ENCODE peak calls at places on chromosomes 5 and 9, in five cellular contexts. One of them, this sample, is unnamed.

GRCh38 chr5:16913187-16913839 is 22.8 kb downstream of the MYO10 start:
- DNase-seq in GM23248: no peak
- DNase-seq in upper lobe of right lung: no peak
- DNase-seq in brain microvascular endothelial cell: no peak
- DNase-seq in HT1080: no peak
- DNase-seq in this sample: no peak

GRCh38 chr9:126661521-126662251 is 48.0 kb downstream of the LMX1B start:
- DNase-seq in upper lobe of right lung: no peak
- DNase-seq in HT1080: peak; percentile 43
- DNase-seq in brain microvascular endothelial cell: no peak
- DNase-seq in GM23248: peak; percentile 16
- DNase-seq in this sample: peak; percentile 10

GRCh38 chr5:146561711-146562110 is 45.7 kb upstream of the GPR151 start:
- DNase-seq in GM23248: no peak
- DNase-seq in HT1080: no peak
- DNase-seq in brain microvascular endothelial cell: no peak
- DNase-seq in upper lobe of right lung: no peak
- DNase-seq in this sample: no peak

GRCh38 chr5:9515451-9515850 is 30.4 kb downstream of the SEMA5A start:
- DNase-seq in upper lobe of right lung: no peak
- DNase-seq in HT1080: no peak
- DNase-seq in GM23248: no peak
- DNase-seq in brain microvascular endothelial cell: no peak
- DNase-seq in this sample: peak; percentile 32

GRCh38 chr5:17838506-17838905 is 204.2 kb downstream of the TAF11L14 start:
- DNase-seq in brain microvascular endothelial cell: peak; percentile 53
- DNase-seq in GM23248: no peak
- DNase-seq in upper lobe of right lung: no peak
- DNase-seq in HT1080: peak; percentile 40
- DNase-seq in this sample: no peak

GRCh38 chr5:122972877-122973276 is 63.6 kb downstream of the PPIC start:
- DNase-seq in brain microvascular endothelial cell: peak; percentile 19
- DNase-seq in GM23248: peak; percentile 73
- DNase-seq in upper lobe of right lung: no peak
- DNase-seq in HT1080: peak; percentile 73
- DNase-seq in this sample: peak; percentile 42

GRCh38 chr5:150352531-150353394 is 4.7 kb upstream of the TCOF1 start:
- DNase-seq in HT1080: no peak
- DNase-seq in GM23248: peak; percentile 10
- DNase-seq in brain microvascular endothelial cell: no peak
- DNase-seq in upper lobe of right lung: no peak
- DNase-seq in this sample: no peak

GRCh38 chr9:134717793-134718645 is 76.4 kb downstream of the COL5A1 start:
- DNase-seq in brain microvascular endothelial cell: no peak
- DNase-seq in upper lobe of right lung: no peak
- DNase-seq in HT1080: no peak
- DNase-seq in GM23248: no peak
- DNase-seq in this sample: peak; percentile 70

GRCh38 chr5:61327761-61328753 is 4.0 kb upstream of the ZSWIM6 start:
- DNase-seq in HT1080: peak; percentile 94
- DNase-seq in GM23248: peak; percentile 90
- DNase-seq in brain microvascular endothelial cell: peak; percentile 88
- DNase-seq in upper lobe of right lung: no peak
- DNase-seq in this sample: peak; percentile 90

GRCh38 chr5:137372386-137373160 is 126.6 kb downstream of the SPOCK1 start:
- DNase-seq in brain microvascular endothelial cell: no peak
- DNase-seq in GM23248: peak; percentile 73
- DNase-seq in HT1080: peak; percentile 54
- DNase-seq in upper lobe of right lung: no peak
- DNase-seq in this sample: peak; percentile 34

GRCh38 chr5:10726179-10726912 is 34.7 kb downstream of the DAP start:
- DNase-seq in GM23248: no peak
- DNase-seq in HT1080: no peak
- DNase-seq in brain microvascular endothelial cell: no peak
- DNase-seq in upper lobe of right lung: no peak
- DNase-seq in this sample: peak; percentile 22

GRCh38 chr5:6086871-6087270 is 291.5 kb downstream of the MED10 start:
- DNase-seq in upper lobe of right lung: no peak
- DNase-seq in HT1080: no peak
- DNase-seq in brain microvascular endothelial cell: no peak
- DNase-seq in GM23248: no peak
- DNase-seq in this sample: no peak

GRCh38 chr9:36154213-36154952 is 14.8 kb upstream of the CCIN start:
- DNase-seq in upper lobe of right lung: peak; percentile 76
- DNase-seq in GM23248: peak; percentile 91
- DNase-seq in brain microvascular endothelial cell: peak; percentile 76
- DNase-seq in HT1080: peak; percentile 73
- DNase-seq in this sample: peak; percentile 59

GRCh38 chr5:76789991-76790571 is 28.7 kb upstream of the F2RL1 start:
- DNase-seq in upper lobe of right lung: no peak
- DNase-seq in brain microvascular endothelial cell: peak; percentile 62
- DNase-seq in HT1080: no peak
- DNase-seq in GM23248: peak; percentile 86
- DNase-seq in this sample: no peak

GRCh38 chr5:106640511-106640910 is 1030.2 kb downstream of the EFNA5 start:
- DNase-seq in HT1080: no peak
- DNase-seq in upper lobe of right lung: no peak
- DNase-seq in GM23248: no peak
- DNase-seq in brain microvascular endothelial cell: no peak
- DNase-seq in this sample: no peak

GRCh38 chr9:19181002-19181401 is 49.5 kb upstream of the DENND4C start:
- DNase-seq in GM23248: no peak
- DNase-seq in HT1080: no peak
- DNase-seq in brain microvascular endothelial cell: no peak
- DNase-seq in upper lobe of right lung: no peak
- DNase-seq in this sample: no peak

GRCh38 chr9:136860529-136860928 is 5.6 kb downstream of the EDF1 start:
- DNase-seq in brain microvascular endothelial cell: no peak
- DNase-seq in GM23248: no peak
- DNase-seq in upper lobe of right lung: no peak
- DNase-seq in HT1080: no peak
- DNase-seq in this sample: no peak